ENCODE peak calls at places on chromosomes 13 and 19, in seven cellular contexts. One of them, this sample, is unnamed.

GRCh38 chr19:1258707-1259205 is 10.4 kb downstream of the MIDN start:
- DNase-seq in stomach: no peak
- DNase-seq in Daoy: no peak
- DNase-seq in NCI-H510A treated with DMSO at 0.1 percent for 48 hours: no peak
- DNase-seq in amygdala: no peak
- DNase-seq in AG09319: no peak
- DNase-seq in NCI-H2107: no peak
- DNase-seq in this sample: no peak

GRCh38 chr13:22141636-22142035 is 470.8 kb downstream of the FGF9 start:
- DNase-seq in Daoy: no peak
- DNase-seq in NCI-H510A treated with DMSO at 0.1 percent for 48 hours: no peak
- DNase-seq in amygdala: no peak
- DNase-seq in stomach: no peak
- DNase-seq in AG09319: no peak
- DNase-seq in NCI-H2107: no peak
- DNase-seq in this sample: no peak

GRCh38 chr13:104740616-104741222 is 1674.5 kb upstream of the SLC10A2 start:
- DNase-seq in NCI-H510A treated with DMSO at 0.1 percent for 48 hours: no peak
- DNase-seq in NCI-H2107: no peak
- DNase-seq in Daoy: no peak
- DNase-seq in amygdala: no peak
- DNase-seq in stomach: no peak
- DNase-seq in AG09319: no peak
- DNase-seq in this sample: no peak

GRCh38 chr19:35106291-35106583 is 9.4 kb upstream of the FXYD3 start:
- DNase-seq in NCI-H510A treated with DMSO at 0.1 percent for 48 hours: no peak
- DNase-seq in AG09319: no peak
- DNase-seq in Daoy: no peak
- DNase-seq in NCI-H2107: no peak
- DNase-seq in stomach: no peak
- DNase-seq in amygdala: no peak
- DNase-seq in this sample: peak

GRCh38 chr19:3642987-3643386 is 16.4 kb upstream of the CACTIN start:
- DNase-seq in amygdala: no peak
- DNase-seq in stomach: no peak
- DNase-seq in NCI-H510A treated with DMSO at 0.1 percent for 48 hours: no peak
- DNase-seq in NCI-H2107: no peak
- DNase-seq in AG09319: no peak
- DNase-seq in Daoy: no peak
- DNase-seq in this sample: no peak

GRCh38 chr19:42277821-42278809 is 9.1 kb downstream of the CIC start:
- DNase-seq in stomach: no peak
- DNase-seq in NCI-H2107: no peak
- DNase-seq in NCI-H510A treated with DMSO at 0.1 percent for 48 hours: no peak
- DNase-seq in Daoy: peak
- DNase-seq in AG09319: no peak
- DNase-seq in amygdala: no peak
- DNase-seq in this sample: no peak

GRCh38 chr19:6718741-6719539 is 1.5 kb downstream of the C3 start:
- DNase-seq in amygdala: no peak
- DNase-seq in Daoy: peak
- DNase-seq in stomach: no peak
- DNase-seq in NCI-H510A treated with DMSO at 0.1 percent for 48 hours: no peak
- DNase-seq in AG09319: no peak
- DNase-seq in NCI-H2107: no peak
- DNase-seq in this sample: peak

GRCh38 chr13:52599037-52599852 is 43.0 kb upstream of the HNRNPA1L2 start:
- DNase-seq in amygdala: no peak
- DNase-seq in AG09319: no peak
- DNase-seq in NCI-H510A treated with DMSO at 0.1 percent for 48 hours: peak
- DNase-seq in NCI-H2107: no peak
- DNase-seq in Daoy: peak
- DNase-seq in stomach: no peak
- DNase-seq in this sample: no peak

GRCh38 chr13:45280751-45281634 is 60.0 kb downstream of the TPT1 start:
- DNase-seq in NCI-H2107: peak
- DNase-seq in NCI-H510A treated with DMSO at 0.1 percent for 48 hours: peak
- DNase-seq in stomach: peak
- DNase-seq in AG09319: peak
- DNase-seq in amygdala: no peak
- DNase-seq in Daoy: peak
- DNase-seq in this sample: peak